ENCODE peak calls at places on chromosomes 1 and 21, in four cellular contexts. Z, U, A and H are unnamed samples.

GRCh38 chr1:61380561-61380960 is 298.2 kb downstream of the NFIA start:
- ATAC-seq in Z (no peak), U (no peak), A (no peak), H (no peak)

GRCh38 chr1:51642739-51643142 is 25.8 kb downstream of the OSBPL9 start:
- ATAC-seq in Z (peak; percentile 82), U (peak; percentile 85), A (peak; percentile 47), H (peak; percentile 85)

GRCh38 chr1:234926574-234927311 is 201.9 kb downstream of the TOMM20 start:
- ATAC-seq in Z (no peak), U (no peak), A (no peak), H (no peak)

GRCh38 chr1:152912471-152912870 is 4.1 kb downstream of the IVL start:
- ATAC-seq in Z (no peak), U (no peak), A (no peak), H (no peak)

GRCh38 chr1:110341146-110341871 is 2.1 kb downstream of the RBM15 start:
- ATAC-seq in Z (no peak), U (no peak), A (no peak), H (no peak)

GRCh38 chr1:37107153-37107552 is 72.8 kb upstream of the GRIK3 start:
- ATAC-seq in Z (no peak), U (no peak), A (no peak), H (no peak)

GRCh38 chr1:91217911-91218310 is 186.7 kb downstream of the HFM1 start:
- ATAC-seq in Z (no peak), U (no peak), A (no peak), H (no peak)

GRCh38 chr1:162881590-162881989 is 20.6 kb upstream of the CCDC190 start:
- ATAC-seq in Z (no peak), U (no peak), A (no peak), H (no peak)

GRCh38 chr1:17579951-17580939 is 40.7 kb downstream of the ARHGEF10L start:
- ATAC-seq in Z (no peak), U (no peak), A (peak; percentile 91), H (no peak)

GRCh38 chr1:181057079-181057478 is 23.3 kb downstream of the MR1 start:
- ATAC-seq in Z (peak; percentile 53), U (no peak), A (no peak), H (no peak)

GRCh38 chr1:75672528-75673393 is 51.7 kb upstream of the ACADM start:
- ATAC-seq in Z (no peak), U (peak; percentile 36), A (no peak), H (no peak)

GRCh38 chr1:32289256-32289655 is 2.6 kb upstream of the HDAC1 start:
- ATAC-seq in Z (no peak), U (no peak), A (no peak), H (no peak)

GRCh38 chr1:236002025-236002390 is 62.9 kb downstream of the NID1 start:
- ATAC-seq in Z (peak; percentile 7), U (no peak), A (no peak), H (no peak)

GRCh38 chr1:147609358-147609757 is 61.0 kb downstream of the ACP6 start:
- ATAC-seq in Z (no peak), U (no peak), A (no peak), H (no peak)

GRCh38 chr1:67616394-67616985 is 68.5 kb upstream of the GADD45A start:
- ATAC-seq in Z (no peak), U (no peak), A (no peak), H (no peak)

GRCh38 chr1:37288900-37289299 is 185.5 kb upstream of the ZC3H12A start:
- ATAC-seq in Z (no peak), U (no peak), A (no peak), H (no peak)

GRCh38 chr1:94720091-94720793 is 99.9 kb upstream of the SLC44A3 start:
- ATAC-seq in Z (peak; percentile 48), U (peak; percentile 72), A (no peak), H (no peak)

GRCh38 chr21:31133243-31133830 is 95.1 kb upstream of the KRTAP19-8 start:
- ATAC-seq in Z (no peak), U (no peak), A (no peak), H (no peak)

GRCh38 chr1:210882414-210883221 is 251.3 kb downstream of the KCNH1 start:
- ATAC-seq in Z (no peak), U (no peak), A (no peak), H (no peak)

GRCh38 chr21:35072960-35073359 is 23.9 kb upstream of the RUNX1 start:
- ATAC-seq in Z (peak; percentile 79), U (peak; percentile 46), A (no peak), H (peak; percentile 43)

GRCh38 chr1:117537291-117537920 is 68.4 kb upstream of the TENT5C start:
- ATAC-seq in Z (no peak), U (no peak), A (peak; percentile 68), H (no peak)

GRCh38 chr1:109257682-109258421 is 8.5 kb downstream of the CELSR2 start:
- ATAC-seq in Z (no peak), U (no peak), A (no peak), H (no peak)
- H3K4me1 ChIP-seq in Z (peaks cover 15% of the 10 kb centered on the region), U (peaks cover 4% of the 10 kb centered on the region), A (peaks cover 21% of the 10 kb centered on the region), H (no peaks in the 10 kb centered on the region)

GRCh38 chr1:35888255-35888654 is 5.2 kb downstream of the AGO1 start:
- ATAC-seq in Z (no peak), U (no peak), A (no peak), H (no peak)
- H3K4me1 ChIP-seq in Z (peaks cover 11% of the 10 kb centered on the region), U (no peaks in the 10 kb centered on the region), A (peaks cover 24% of the 10 kb centered on the region), H (no peaks in the 10 kb centered on the region)

GRCh38 chr1:58805716-58806571 is 22.1 kb upstream of the JUN start:
- ATAC-seq in Z (no peak), U (no peak), A (no peak), H (no peak)
- H3K4me1 ChIP-seq in Z (no peaks in the 10 kb centered on the region), U (no peaks in the 10 kb centered on the region), A (peaks cover 21% of the 10 kb centered on the region), H (no peaks in the 10 kb centered on the region)

GRCh38 chr1:197779921-197780320 is 4.6 kb upstream of the DENND1B start:
- ATAC-seq in Z (no peak), U (no peak), A (no peak), H (no peak)
- H3K4me1 ChIP-seq in Z (peaks cover 5% of the 10 kb centered on the region), U (no peaks in the 10 kb centered on the region), A (peaks cover 14% of the 10 kb centered on the region), H (peaks cover 5% of the 10 kb centered on the region)

GRCh38 chr1:155083865-155084721 is 5.5 kb downstream of the EFNA3 start:
- ATAC-seq in Z (no peak), U (peak; percentile 16), A (peak; percentile 0), H (no peak)
- H3K4me1 ChIP-seq in Z (peaks cover 3% of the 10 kb centered on the region), U (no peaks in the 10 kb centered on the region), A (peaks cover 57% of the 10 kb centered on the region), H (peaks cover 53% of the 10 kb centered on the region)

DNA sequence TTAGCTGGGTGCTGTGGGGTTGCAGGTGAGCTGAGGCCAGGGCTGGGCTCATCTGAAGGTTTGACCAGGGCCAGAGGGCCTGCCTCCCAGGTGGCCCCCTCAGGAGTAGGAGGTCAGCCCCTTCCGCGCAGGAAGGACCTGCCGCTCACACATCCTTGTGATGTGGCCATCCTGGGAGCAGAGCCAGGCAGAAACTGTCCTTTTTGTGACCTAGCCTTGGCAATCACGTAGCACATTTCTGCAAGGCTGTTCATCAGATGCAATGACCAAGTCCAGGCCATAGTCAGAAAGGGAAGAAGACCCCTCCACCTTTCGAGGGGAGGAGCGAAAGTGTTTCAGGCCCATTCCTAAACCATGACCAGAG is 55.5 kb upstream of the TRAPPC10 start:
- ATAC-seq in Z (peak; percentile 32), U (no peak), A (no peak), H (no peak)
- H3K4me1 ChIP-seq in Z (peaks cover 9% of the 10 kb centered on the region), U (no peaks in the 10 kb centered on the region), A (peaks cover 8% of the 10 kb centered on the region), H (peaks cover 55% of the 10 kb centered on the region)

GRCh38 chr1:78987042-78987441 is 19.5 kb downstream of the ADGRL4 start:
- ATAC-seq in Z (no peak), U (no peak), A (no peak), H (no peak)
- H3K4me1 ChIP-seq in Z (no peaks in the 10 kb centered on the region), U (no peaks in the 10 kb centered on the region), A (no peaks in the 10 kb centered on the region), H (peaks cover 6% of the 10 kb centered on the region)

DNA sequence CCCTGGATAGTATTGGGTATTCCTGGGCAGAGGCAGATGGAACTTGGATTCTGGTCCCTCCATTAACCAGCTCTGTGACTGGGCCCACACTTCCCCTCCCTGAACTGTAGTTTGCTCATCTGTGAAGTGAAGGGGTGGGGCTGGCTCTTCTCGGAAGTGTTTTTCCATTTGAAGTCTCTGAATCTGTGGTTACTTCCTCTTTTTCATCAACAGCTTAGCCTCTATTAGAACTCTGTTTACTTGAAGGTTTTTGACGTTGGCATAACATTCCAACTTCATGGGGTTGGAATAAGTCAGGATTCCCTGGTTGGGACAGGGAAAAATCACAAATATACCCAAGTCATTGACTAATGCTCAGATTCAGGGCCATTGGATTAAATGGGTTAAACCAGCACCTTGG is 3.6 kb downstream of the KIAA0040 start:
- ATAC-seq in Z (no peak), U (no peak), A (no peak), H (no peak)
- H3K4me1 ChIP-seq in Z (peaks cover 10% of the 10 kb centered on the region), U (no peaks in the 10 kb centered on the region), A (peaks cover 62% of the 10 kb centered on the region), H (peaks cover 76% of the 10 kb centered on the region)

DNA sequence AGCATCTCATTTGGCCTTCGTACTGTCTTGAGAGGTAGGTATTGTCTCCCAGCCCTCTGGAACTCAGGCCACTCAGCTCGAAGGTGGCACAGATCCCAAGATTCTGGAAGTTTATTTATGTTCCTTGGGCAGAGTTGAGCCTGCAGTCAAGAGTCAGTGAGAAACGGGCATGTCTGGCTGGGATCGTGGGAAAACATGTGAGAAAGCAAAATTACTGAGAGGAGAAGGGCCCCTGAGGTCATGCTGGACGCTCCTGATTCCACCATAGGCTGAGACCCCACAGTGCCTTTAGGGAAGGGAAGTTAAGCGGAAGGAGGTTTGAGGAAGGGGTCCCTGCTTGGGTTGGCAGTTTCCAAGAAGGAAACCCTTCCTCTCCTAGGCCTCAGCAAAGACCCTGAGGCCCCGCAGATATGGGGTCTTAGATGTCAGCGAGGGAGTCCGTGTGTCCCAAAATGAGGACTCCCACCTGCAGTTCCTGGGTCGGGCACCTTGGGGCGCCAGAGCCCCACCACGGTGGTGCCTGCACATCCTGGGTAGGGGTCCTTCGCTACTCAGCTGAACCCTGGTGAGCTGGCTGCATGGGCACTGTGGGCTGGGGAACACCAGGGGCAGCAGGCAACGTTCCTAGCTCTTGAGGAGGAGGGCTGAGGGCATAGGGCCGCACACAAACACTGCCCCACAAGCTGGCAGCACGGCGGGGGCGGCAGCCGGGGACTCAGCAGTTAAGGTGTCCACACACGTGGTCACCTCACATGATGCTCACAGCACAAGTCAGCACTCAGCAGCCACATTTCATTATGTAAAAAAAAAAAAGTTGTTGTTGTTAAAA is 12.3 kb upstream of the SEMA4A start:
- ATAC-seq in Z (peak; percentile 41), U (peak; percentile 63), A (no peak), H (peak; percentile 60)
- H3K4me1 ChIP-seq in Z (no peaks in the 10 kb centered on the region), U (no peaks in the 10 kb centered on the region), A (no peaks in the 10 kb centered on the region), H (peaks cover 4% of the 10 kb centered on the region)

GRCh38 chr1:93488222-93488621 is 40.3 kb downstream of the FNBP1L start:
- ATAC-seq in Z (no peak), U (no peak), A (no peak), H (no peak)
- H3K4me1 ChIP-seq in Z (no peaks in the 10 kb centered on the region), U (no peaks in the 10 kb centered on the region), A (peaks cover 10% of the 10 kb centered on the region), H (no peaks in the 10 kb centered on the region)